ENCODE peak calls at places on chromosomes 3 and 15, in four cellular contexts. W is GM12878, Y is GM12891, R is K562. V is an unnamed sample.
A peak's percentile ranks its signal among the peaks of the same experiment; 100 is the strongest.

GRCh38 chr3:3902156-3902555 is 102.9 kb downstream of the LRRN1 start:
- DNase-seq in Y (no peak), W (no peak), R (no peak), V (no peak)

GRCh38 chr3:114519415-114519814 is 225.6 kb downstream of the TIGIT start:
- DNase-seq in R (no peak), Y (no peak), W (peak; percentile 26), V (no peak)

GRCh38 chr3:67509471-67510075 is 144.8 kb downstream of the SUCLG2 start:
- DNase-seq in W (no peak), Y (no peak), R (no peak), V (no peak)

GRCh38 chr3:54349231-54349647 is 226.9 kb downstream of the CACNA2D3 start:
- DNase-seq in R (peak; percentile 24), W (no peak), Y (no peak), V (no peak)

GRCh38 chr3:28109829-28110228 is 131.6 kb upstream of the CMC1 start:
- DNase-seq in Y (no peak), W (no peak), R (no peak), V (no peak)

GRCh38 chr15:65759441-65759840 is 32.7 kb downstream of the DENND4A start:
- DNase-seq in R (no peak), Y (no peak), W (no peak), V (no peak)

GRCh38 chr15:25684521-25685215 is 178.5 kb downstream of the ATP10A start:
- DNase-seq in Y (no peak), R (peak; percentile 4), W (no peak), V (no peak)

GRCh38 chr3:161371441-161372320 is at the start of gene SPTSSB:
- DNase-seq in W (no peak), R (peak; percentile 5), Y (peak; percentile 24), V (no peak)

GRCh38 chr3:126436826-126437717 is 38.6 kb downstream of the ZXDC start:
- DNase-seq in Y (no peak), W (no peak), R (no peak), V (no peak)

GRCh38 chr3:138442996-138443395 is 8.6 kb downstream of the ESYT3 start:
- DNase-seq in Y (no peak), R (no peak), W (no peak), V (no peak)

DNA sequence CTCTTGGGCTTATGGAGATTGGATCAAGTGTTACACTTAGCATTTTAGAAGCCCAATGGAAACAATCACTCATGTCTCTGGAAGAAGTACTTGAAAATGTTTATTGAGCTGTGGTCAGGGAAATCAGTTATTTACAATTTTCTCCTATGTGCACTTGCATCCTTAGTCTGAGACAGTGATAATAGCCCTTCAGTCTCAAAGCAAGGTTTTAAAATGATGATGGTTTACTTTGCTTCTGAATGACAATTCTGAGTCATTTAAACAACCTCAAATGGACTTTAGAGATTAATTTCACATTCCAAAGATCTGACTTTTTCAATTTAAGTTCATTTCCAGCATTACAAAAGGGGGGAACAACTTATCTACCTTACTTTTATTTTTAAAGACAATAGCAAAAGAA is 20.1 kb downstream of the TIPARP start:
- DNase-seq in Y (no peak), W (no peak), R (no peak), V (no peak)
- TF ChIP-seq SPI1 in Y (no peak), W (no peak), R (no peak), V (no peak)

GRCh38 chr3:98974442-98974841 is 72.9 kb upstream of the DCBLD2 start:
- DNase-seq in Y (no peak), W (no peak), R (no peak), V (no peak)

GRCh38 chr3:98980915-98981596 is 79.6 kb upstream of the DCBLD2 start:
- DNase-seq in Y (peak; percentile 2), W (peak; percentile 79), R (no peak), V (no peak)

GRCh38 chr3:98979296-98979695 is 77.8 kb upstream of the DCBLD2 start:
- DNase-seq in R (no peak), W (no peak), Y (no peak), V (no peak)

GRCh38 chr3:98978068-98978811 is 76.7 kb upstream of the DCBLD2 start:
- DNase-seq in Y (no peak), R (no peak), W (no peak), V (no peak)

GRCh38 chr3:98977520-98977919 is 76.0 kb upstream of the DCBLD2 start:
- DNase-seq in R (no peak), W (peak; percentile 43), Y (peak; percentile 6), V (no peak)
- TF ChIP-seq SPI1 in R (no peak), W (no peak), Y (no peak), V (no peak)

DNA sequence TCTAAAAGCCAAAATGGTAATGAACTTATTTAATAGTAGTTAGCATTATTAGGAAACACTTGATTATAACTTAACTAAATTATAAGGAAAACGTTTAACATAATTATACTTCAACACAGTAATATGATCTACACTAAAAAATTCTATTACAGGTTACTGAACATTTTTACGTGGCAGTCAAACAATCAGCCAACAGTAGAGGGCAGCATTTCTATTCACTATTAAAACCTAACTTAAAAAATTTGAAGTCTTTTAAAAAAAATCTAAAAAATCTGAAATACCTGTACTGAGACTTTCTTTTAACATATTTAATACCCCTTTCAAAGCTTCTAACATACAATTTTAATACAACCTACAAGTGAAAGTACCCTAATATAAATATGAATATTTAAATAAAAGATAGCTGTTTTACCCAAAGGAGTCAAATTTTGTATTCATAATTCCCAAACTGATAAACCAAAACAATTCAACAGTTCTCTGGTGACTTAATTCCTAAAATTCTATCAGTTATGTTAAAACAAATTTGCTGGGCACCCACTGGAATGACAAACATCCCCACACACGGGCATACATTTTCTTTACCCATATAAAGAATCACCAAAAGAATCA is 41.5 kb downstream of the DLG1 start:
- DNase-seq in W (no peak), Y (no peak), R (peak; percentile 53), V (peak; percentile 22)
- TF ChIP-seq SPI1 in W (no peak), Y (no peak), R (no peak), V (no peak)

GRCh38 chr3:104846270-104846669 is 520.4 kb upstream of the ALCAM start:
- DNase-seq in Y (no peak), R (no peak), W (no peak), V (no peak)
- TF ChIP-seq SPI1 in Y (no peak), R (no peak), W (no peak), V (no peak)

GRCh38 chr3:21484323-21485154 is 266.5 kb downstream of the ZNF385D start:
- DNase-seq in R (peak; percentile 72), W (peak; percentile 4), Y (peak; percentile 0), V (peak; percentile 53)
- TF ChIP-seq SPI1 in R (no peak), W (no peak), Y (no peak), V (no peak)

V was measured in HL-60.